ENCODE peak calls at places on chromosomes 11 and 22, in five cellular contexts. M, R, X, C and A are unnamed samples. For H3K27me3 and H3K4me1, the result is how much of the 10 kb centered on the place peaks cover.

GRCh38 chr22:29820941-29821789 is 16.9 kb downstream of the ASCC2 start:
- DNase-seq in R (peak), X (peak), C (no peak), M (peak), A (peak)

GRCh38 chr22:44700456-44700855 is 1.5 kb upstream of the PRR5 start:
- DNase-seq in X (no peak), C (no peak), M (no peak), R (no peak), A (no peak)

GRCh38 chr11:124893781-124894401 is 3.8 kb downstream of the ROBO4 start:
- DNase-seq in R (no peak), C (no peak), M (no peak), X (no peak), A (no peak)

GRCh38 chr11:108963118-108963517 is 298.2 kb downstream of the DDX10 start:
- DNase-seq in M (no peak), X (no peak), R (no peak), C (no peak), A (no peak)

GRCh38 chr11:103907548-103908455 is 128.6 kb upstream of the DDI1 start:
- DNase-seq in M (no peak), C (no peak), X (no peak), R (no peak), A (no peak)

GRCh38 chr22:46737105-46737975 is 712 bp downstream of the CERK start:
- DNase-seq in X (no peak), M (no peak), C (no peak), R (peak), A (no peak)

GRCh38 chr11:131674051-131674755 is 303.8 kb downstream of the NTM start:
- DNase-seq in X (peak), C (peak), M (peak), R (peak), A (peak)

GRCh38 chr11:73578786-73579185 is 19.1 kb downstream of the FAM168A start:
- DNase-seq in X (no peak), M (no peak), C (no peak), R (no peak), A (no peak)

GRCh38 chr11:46369458-46370152 is 11.9 kb upstream of the MDK start:
- DNase-seq in M (no peak), X (peak), R (peak), C (no peak), A (peak)

GRCh38 chr22:20013382-20013871 is 3.2 kb downstream of the ARVCF start:
- DNase-seq in X (peak), R (peak), C (no peak), M (no peak), A (peak)

GRCh38 chr11:6438979-6439571 is 1.7 kb downstream of the HPX start:
- DNase-seq in X (peak), C (no peak), R (no peak), M (peak), A (peak)

GRCh38 chr11:5369793-5370192 is 13.8 kb upstream of the OR51M1 start:
- DNase-seq in X (no peak), C (no peak), R (no peak), M (no peak), A (no peak)

GRCh38 chr11:120109531-120109930 is 28.4 kb downstream of the TRIM29 start:
- DNase-seq in M (no peak), X (no peak), C (no peak), R (no peak), A (no peak)

GRCh38 chr11:120106354-120106753 is 31.6 kb downstream of the TRIM29 start:
- DNase-seq in M (no peak), C (no peak), X (no peak), R (no peak), A (no peak)

GRCh38 chr11:120105576-120105975 is 32.3 kb downstream of the TRIM29 start:
- DNase-seq in M (no peak), X (no peak), C (no peak), R (no peak), A (no peak)

GRCh38 chr11:120108785-120109168 is 29.1 kb downstream of the TRIM29 start:
- DNase-seq in X (no peak), R (no peak), M (no peak), C (no peak), A (no peak)

DNA sequence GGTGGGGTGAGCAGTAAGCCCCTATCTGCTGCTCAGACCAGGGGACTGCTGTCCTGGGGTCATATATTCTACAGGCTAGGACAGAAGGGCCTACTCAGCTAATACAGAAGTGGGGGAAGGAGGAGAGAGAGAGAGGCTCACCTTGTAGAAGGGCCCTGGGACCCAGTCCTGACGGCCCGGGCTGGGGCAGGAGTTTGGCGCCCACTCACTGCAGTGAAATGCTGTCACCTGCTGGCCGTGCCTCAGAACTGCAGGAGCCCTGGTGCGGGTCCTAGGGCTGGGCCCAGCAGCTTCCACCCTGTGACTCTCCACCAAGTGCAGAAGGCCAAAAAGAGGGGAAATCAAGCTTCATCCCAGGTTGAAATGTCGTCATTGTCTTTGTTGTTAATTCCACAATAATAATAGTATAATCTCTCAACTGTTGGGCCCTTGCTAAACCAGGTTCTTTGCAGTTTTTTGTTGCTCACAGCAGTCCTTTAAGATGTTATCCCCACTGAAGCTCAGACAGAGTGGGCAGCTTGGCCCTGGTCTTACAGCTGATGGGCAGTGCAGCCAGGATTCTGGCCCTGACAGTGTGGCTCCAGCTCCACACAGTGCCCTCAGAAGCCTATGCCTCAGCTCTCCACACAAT is 29.6 kb downstream of the TRIM29 start:
- DNase-seq in X (peak), C (no peak), M (peak), R (peak), A (peak)
- TF ChIP-seq CTCF in X (peak), C (peak), M (peak), R (peak), A (peak)

DNA sequence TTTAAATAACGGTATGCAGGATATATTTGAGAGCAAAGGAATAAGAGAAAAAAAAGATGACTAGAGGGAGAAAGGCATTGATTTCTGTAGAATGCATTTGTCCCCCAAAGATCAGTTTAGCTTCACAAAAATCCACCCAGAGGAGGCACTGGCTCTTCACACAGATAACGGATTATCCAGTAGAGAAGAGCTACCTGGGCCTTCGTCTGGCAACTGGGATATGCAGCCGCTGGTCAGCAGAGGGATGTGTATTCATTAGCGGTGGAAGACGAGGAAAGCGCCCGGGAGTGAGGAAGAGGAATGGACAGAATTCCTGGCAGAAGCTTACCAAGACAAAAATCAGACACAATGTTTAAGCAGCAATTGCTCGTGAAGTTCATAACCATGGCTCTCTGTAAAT is 5.6 kb upstream of the WT1 start:
- DNase-seq in R (no peak), X (no peak), C (no peak), M (no peak), A (no peak)
- H3K27me3 ChIP-seq in R (under half), X (half or more), C (under half), M (under half), A (under half)

DNA sequence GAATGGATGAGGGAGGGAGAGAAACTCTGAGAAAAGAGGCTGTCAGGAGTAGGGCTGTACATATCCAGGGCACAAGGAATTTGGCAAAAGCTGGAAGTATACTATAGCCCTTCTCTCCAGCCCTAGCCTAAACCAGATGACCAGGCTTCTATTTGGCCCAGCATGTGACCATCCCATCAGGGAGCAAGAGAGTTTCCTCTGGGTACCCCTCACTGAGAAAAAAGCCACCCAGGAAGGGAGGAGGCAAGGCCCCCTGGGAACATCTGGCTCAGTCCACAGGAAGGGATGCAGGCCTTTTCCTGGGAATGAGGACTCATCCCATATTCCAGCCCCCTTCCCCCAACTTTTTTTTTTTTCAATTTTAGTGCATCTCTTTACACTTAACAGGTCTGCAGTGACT is 8.3 kb downstream of the CD44 start:
- DNase-seq in R (no peak), M (no peak), C (no peak), X (no peak), A (no peak)
- H3K4me1 ChIP-seq in R (under half), M (under half), C (under half), X (under half), A (under half)

GRCh38 chr22:43622886-43623285 is 189.2 kb downstream of the EFCAB6 start:
- DNase-seq in X (no peak), C (no peak), M (no peak), R (no peak), A (no peak)

GRCh38 chr22:43627485-43628252 is 184.4 kb downstream of the EFCAB6 start:
- DNase-seq in M (no peak), X (no peak), R (no peak), C (no peak), A (no peak)

GRCh38 chr22:43628253-43628649 is 183.9 kb downstream of the EFCAB6 start:
- DNase-seq in M (no peak), X (no peak), R (peak), C (no peak), A (no peak)

GRCh38 chr22:43625242-43625641 is 186.9 kb downstream of the EFCAB6 start:
- DNase-seq in X (no peak), M (no peak), R (no peak), C (no peak), A (no peak)

DNA sequence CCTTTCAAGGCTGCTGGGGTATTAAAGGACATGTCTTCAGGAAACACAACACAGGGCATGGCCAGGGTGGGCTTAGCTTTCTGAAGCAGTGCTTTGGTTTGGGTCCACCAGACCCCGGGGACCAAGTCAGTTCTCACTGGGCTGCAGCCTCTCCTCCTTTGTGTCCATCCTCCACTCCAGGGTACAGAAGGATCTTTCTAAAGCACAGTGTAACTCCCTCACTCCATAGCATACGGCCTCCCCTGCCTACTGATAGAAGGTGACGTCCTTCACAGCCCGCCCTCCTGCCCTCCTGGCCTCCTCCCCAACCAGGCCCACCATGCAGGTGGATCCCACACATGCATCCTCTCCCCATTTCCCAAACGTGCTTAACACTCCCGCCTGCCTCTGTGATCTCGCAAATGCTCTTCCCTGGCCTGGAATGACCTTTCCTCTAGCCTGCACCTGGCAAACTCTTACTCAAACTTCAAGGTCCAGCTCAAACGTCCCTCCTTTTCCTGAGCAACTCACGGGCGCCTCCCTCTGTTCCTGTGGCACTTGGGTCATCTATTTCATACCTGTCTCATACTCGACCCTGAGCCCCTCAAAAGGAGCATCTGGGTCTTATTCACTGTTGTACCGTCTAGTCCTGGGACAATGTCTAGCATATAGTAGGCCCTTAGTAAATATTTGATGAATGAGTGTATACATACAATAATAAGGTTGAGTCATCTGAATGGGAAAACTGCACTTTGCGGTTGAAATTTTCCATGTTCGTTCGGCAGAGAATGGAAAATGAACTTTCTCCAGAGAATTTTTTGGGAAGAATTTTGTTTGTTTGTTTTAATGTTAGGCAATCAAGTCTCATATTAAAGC is 187.7 kb downstream of the EFCAB6 start:
- DNase-seq in X (no peak), R (no peak), M (no peak), C (no peak), A (no peak)
- TF ChIP-seq CTCF in X (no peak), R (no peak), M (no peak), C (no peak), A (no peak)

GRCh38 chr11:33868646-33869461 is 23.0 kb downstream of the LMO2 start:
- DNase-seq in X (no peak), M (no peak), R (peak), C (no peak), A (no peak)
- H3K27me3 ChIP-seq in X (under half), M (under half), R (under half), C (under half), A (under half)

DNA sequence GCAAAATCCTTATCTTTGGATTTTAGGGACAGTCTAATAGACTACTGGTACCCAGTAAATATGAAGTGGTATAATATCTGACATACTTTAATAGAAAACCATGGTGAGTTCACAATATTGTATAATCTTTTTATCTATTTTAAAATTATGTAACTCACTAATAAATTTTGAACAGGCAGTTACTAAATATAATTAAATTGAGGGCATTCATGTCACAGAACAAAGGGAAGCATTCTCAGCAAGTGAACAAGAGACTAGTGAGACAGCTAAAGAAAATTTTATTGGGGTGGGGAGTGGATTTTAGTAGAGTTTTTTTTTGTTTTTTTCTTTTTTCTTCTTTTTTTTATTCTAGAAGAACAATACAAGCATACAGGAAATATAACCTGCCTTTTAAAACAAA is 55.0 kb downstream of the DNAJC24 start:
- DNase-seq in R (no peak), M (no peak), C (no peak), X (no peak), A (no peak)
- H3K4me1 ChIP-seq in R (under half), M (under half), C (under half), X (under half), A (under half)

DNA sequence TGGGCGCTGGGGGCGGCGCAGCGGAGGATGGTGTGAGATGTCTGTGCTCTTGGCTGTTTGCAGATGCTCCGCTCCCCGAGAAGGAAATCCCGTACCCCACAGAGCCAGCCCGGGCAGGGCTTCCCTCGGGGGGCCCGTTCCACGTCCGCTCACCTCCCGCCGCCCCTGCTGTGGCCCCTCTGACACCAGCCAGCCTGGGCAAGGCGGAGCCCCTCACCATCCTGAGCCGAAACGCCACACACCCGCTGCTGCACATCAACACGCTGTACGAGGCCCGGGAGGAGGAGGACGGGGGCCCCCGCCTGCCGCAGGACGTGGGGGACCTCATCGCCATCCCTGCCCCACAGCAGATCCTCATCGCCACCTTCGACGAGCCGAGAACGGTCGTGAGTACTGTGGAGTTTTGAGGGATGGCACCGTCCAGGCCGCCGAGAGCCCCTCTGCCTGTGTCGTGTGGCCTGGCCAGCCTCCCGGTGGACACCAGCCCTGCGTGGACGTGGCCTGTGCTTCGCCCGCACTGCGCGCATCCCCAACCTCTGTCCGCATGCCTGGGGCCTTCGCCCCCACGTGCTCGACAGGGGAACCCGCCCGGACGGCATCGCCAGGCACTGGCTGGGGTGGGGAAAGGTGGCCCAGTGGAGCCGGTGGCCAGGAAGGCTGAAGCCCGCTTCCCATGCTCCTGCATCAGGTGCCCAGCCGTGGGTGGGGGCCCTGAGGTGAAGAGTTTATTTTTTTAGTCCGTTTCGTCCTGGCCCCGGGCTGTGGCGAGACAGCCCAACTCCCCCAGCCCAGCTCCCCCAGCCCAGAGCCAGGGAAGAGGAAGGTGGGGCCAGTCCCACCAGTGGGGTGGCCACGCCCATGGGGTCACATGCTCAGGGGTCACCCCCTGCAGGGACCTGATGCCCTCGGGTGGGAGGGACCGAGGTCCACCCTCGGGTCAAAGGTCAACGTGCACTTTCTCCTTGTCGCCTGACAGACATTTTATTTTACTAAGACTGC is 6.5 kb upstream of the TRABD start:
- DNase-seq in R (no peak), M (no peak), X (no peak), C (no peak), A (no peak)
- TF ChIP-seq CTCF in R (no peak), M (no peak), X (no peak), C (no peak), A (no peak)

DNA sequence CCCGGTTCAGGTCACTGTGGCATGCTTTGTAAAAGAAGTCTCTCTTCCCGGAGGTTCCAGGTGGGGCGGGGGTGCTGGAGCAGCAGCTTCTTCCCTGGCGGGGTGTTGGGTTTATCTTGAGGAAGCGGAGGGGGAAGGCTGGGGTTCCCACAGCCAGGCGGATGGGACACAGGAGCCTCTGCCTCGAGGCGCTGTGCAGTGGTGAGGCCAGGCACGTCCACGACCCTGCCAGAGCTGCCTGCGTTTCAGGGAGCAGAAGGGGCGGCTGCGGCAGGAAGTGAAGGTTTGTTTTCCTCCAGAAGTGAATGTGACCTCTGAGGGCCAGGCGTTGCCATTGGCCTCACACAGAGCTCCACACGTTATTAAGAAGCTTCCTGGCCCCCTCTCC is 20.1 kb upstream of the ADORA2A start:
- DNase-seq in R (no peak), M (no peak), C (no peak), X (no peak), A (no peak)
- H3K27me3 ChIP-seq in R (under half), M (under half), C (under half), X (under half), A (under half)

GRCh38 chr11:19666951-19667350 is 45.7 kb upstream of the NAV2 start:
- DNase-seq in M (no peak), R (no peak), C (no peak), X (no peak), A (no peak)

GRCh38 chr11:19673924-19674390 is 38.7 kb upstream of the NAV2 start:
- DNase-seq in R (peak), M (peak), X (no peak), C (peak), A (peak)

GRCh38 chr11:19672591-19673206 is 39.9 kb upstream of the NAV2 start:
- DNase-seq in C (no peak), M (peak), R (no peak), X (no peak), A (no peak)

GRCh38 chr11:19670030-19670761 is 42.4 kb upstream of the NAV2 start:
- DNase-seq in M (no peak), R (no peak), C (no peak), X (no peak), A (no peak)

DNA sequence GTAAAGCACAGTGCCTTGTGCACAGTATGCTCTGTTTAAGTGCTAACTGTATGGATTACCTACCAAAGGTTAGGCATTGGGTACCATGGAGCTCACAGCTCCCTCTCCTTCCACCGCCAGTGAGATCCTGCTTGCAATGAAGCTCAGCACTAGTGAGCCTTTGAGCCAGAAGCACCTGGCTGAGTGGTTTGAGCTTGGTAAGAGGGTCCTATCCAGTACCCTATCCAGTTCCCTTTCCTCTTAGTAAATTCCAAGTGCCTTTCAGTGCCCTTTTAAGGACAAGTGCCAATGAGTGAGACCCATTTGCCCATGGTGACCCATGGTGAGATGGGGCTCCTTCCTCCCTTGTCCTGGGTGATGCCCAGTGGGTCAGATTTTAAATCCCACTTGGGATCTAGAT is 43.1 kb upstream of the NAV2 start:
- DNase-seq in R (no peak), M (no peak), X (no peak), C (no peak), A (no peak)
- H3K4me1 ChIP-seq in R (under half), M (under half), X (under half), C (under half), A (under half)